ENCODE peak calls at places on chromosomes 1 and 21, in ten cellular contexts. U is HCEC 1CT, E is endothelial cell, Z is dorsolateral prefrontal cortex, I is NCI-H2171 treated with DMSO at 0.1 percent for 48 hours, Y is NCI-H1048, M is esophagus squamous epithelium, H is amygdala, T is activated gamma-delta T cell treated with Interleukin-2 at 50 U/mL for 16 hours, P is NCI-H82. J is an unnamed sample.

GRCh38 chr1:55156093-55156492 is 59.1 kb downstream of the USP24 start:
- DNase-seq in U (no peak), E (no peak), Z (no peak), I (no peak), Y (no peak), M (no peak), H (no peak), T (no peak), P (no peak), J (no peak)

GRCh38 chr1:31027693-31028526 is 37.6 kb downstream of the PUM1 start:
- DNase-seq in U (no peak), E (no peak), Z (no peak), I (no peak), Y (no peak), M (no peak), H (no peak), T (no peak), P (no peak), J (no peak)

GRCh38 chr1:38839363-38839762 is 20.2 kb downstream of the RRAGC start:
- DNase-seq in U (no peak), E (no peak), Z (no peak), I (no peak), Y (no peak), M (no peak), H (no peak), T (no peak), P (no peak), J (no peak)

GRCh38 chr1:71054281-71054731 is 6.7 kb upstream of the PTGER3 start:
- DNase-seq in U (no peak), E (no peak), Z (no peak), I (no peak), Y (no peak), M (no peak), H (no peak), T (no peak), P (peak), J (no peak)

GRCh38 chr1:21587602-21587953 is 78.4 kb downstream of the ALPL start:
- DNase-seq in U (no peak), E (no peak), Z (no peak), I (peak), Y (no peak), M (no peak), H (no peak), T (no peak), P (peak), J (no peak)

GRCh38 chr1:242524571-242525359 is at the start of gene PLD5:
- DNase-seq in U (no peak), E (peak), Z (no peak), I (peak), Y (no peak), M (no peak), H (peak), T (no peak), P (peak), J (no peak)

GRCh38 chr1:31799196-31799894 is 16.5 kb downstream of the SPOCD1 start:
- DNase-seq in U (no peak), E (no peak), Z (peak), I (no peak), Y (no peak), M (no peak), H (no peak), T (no peak), P (peak), J (no peak)

GRCh38 chr1:246961939-246962373 is 30.2 kb upstream of the AHCTF1 start:
- DNase-seq in U (peak), E (no peak), Z (no peak), I (no peak), Y (no peak), M (no peak), H (no peak), T (no peak), P (no peak), J (no peak)

GRCh38 chr1:27430903-27431653 is 38.7 kb downstream of the GPR3 start:
- DNase-seq in U (no peak), E (no peak), Z (no peak), I (no peak), Y (no peak), M (no peak), H (no peak), T (no peak), P (no peak), J (no peak)

GRCh38 chr1:182996816-182997215 is 26.4 kb upstream of the LAMC1 start:
- DNase-seq in U (peak), E (no peak), Z (no peak), I (no peak), Y (no peak), M (no peak), H (no peak), T (no peak), P (no peak), J (no peak)

GRCh38 chr21:38534591-38534990 is 36.3 kb upstream of the ERG start:
- DNase-seq in U (no peak), E (no peak), Z (no peak), I (no peak), Y (no peak), M (no peak), H (no peak), T (no peak), P (no peak), J (no peak)

GRCh38 chr21:39000496-39000895 is 182.8 kb downstream of the PSMG1 start:
- DNase-seq in U (no peak), E (peak), Z (no peak), I (no peak), Y (no peak), M (no peak), H (no peak), T (no peak), P (no peak), J (no peak)